ENCODE peak calls at places on chromosomes 6 and 20, in seven cellular contexts. J is NCI-H748 treated with DMSO at 0.1 percent for 48 hours; D is NCI-H774; K is lower leg skin; N is type B pancreatic cell; H is stimulated activated CD4-positive, alpha-beta T cell treated with anti-CD3 and anti-CD28 coated beads, Interleukin-1b, Interleukin-23, amount 100 ng/mL, for 48 hours; Z is nephron progenitor cell. U is an unnamed sample.

GRCh38 chr6:91713911-91714310 is 1127.0 kb upstream of the MAP3K7 start:
- DNase-seq in J (no peak), D (no peak), K (no peak), N (no peak), H (no peak), Z (no peak), U (no peak)

GRCh38 chr6:132004668-132005067 is 53.5 kb upstream of the CCN2 start:
- DNase-seq in J (no peak), D (no peak), K (no peak), N (no peak), H (no peak), Z (no peak), U (no peak)

GRCh38 chr6:75266716-75267291 is 17.8 kb downstream of the TMEM30A start:
- DNase-seq in J (peak), D (peak), K (no peak), N (no peak), H (no peak), Z (no peak), U (peak)

GRCh38 chr6:87375315-87375714 is 30.7 kb downstream of the C6orf163 start:
- DNase-seq in J (no peak), D (no peak), K (no peak), N (no peak), H (no peak), Z (no peak), U (no peak)

GRCh38 chr6:25295651-25296050 is 16.5 kb downstream of the CARMIL1 start:
- DNase-seq in J (no peak), D (no peak), K (no peak), N (no peak), H (no peak), Z (no peak), U (no peak)

GRCh38 chr6:152471459-152472070 is 165.6 kb downstream of the SYNE1 start:
- DNase-seq in J (no peak), D (no peak), K (no peak), N (no peak), H (no peak), Z (peak), U (no peak)

GRCh38 chr6:158640519-158640918 is 4.0 kb downstream of the DYNLT1 start:
- DNase-seq in J (no peak), D (no peak), K (no peak), N (peak), H (no peak), Z (no peak), U (no peak)

GRCh38 chr6:142400495-142400894 is 98.7 kb downstream of the ADGRG6 start:
- DNase-seq in J (no peak), D (no peak), K (no peak), N (no peak), H (no peak), Z (no peak), U (no peak)

GRCh38 chr6:44059359-44060342 is 67.6 kb downstream of the MRPL14 start:
- DNase-seq in J (no peak), D (no peak), K (no peak), N (no peak), H (no peak), Z (no peak), U (no peak)

GRCh38 chr6:159720708-159721107 is 6.6 kb upstream of the WTAP start:
- DNase-seq in J (peak), D (peak), K (no peak), N (no peak), H (no peak), Z (no peak), U (no peak)

GRCh38 chr6:43978473-43979360 is 148.5 kb downstream of the MRPL14 start:
- DNase-seq in J (no peak), D (no peak), K (no peak), N (peak), H (no peak), Z (no peak), U (no peak)

GRCh38 chr6:19812512-19813119 is 24.6 kb upstream of the ID4 start:
- DNase-seq in J (peak), D (no peak), K (no peak), N (no peak), H (no peak), Z (no peak), U (peak)

GRCh38 chr6:93419304-93420162 is at the start of gene EPHA7:
- DNase-seq in J (peak), D (peak), K (peak), N (peak), H (peak), Z (peak), U (peak)

GRCh38 chr20:50309280-50309763 is 118.7 kb downstream of the CEBPB start:
- DNase-seq in J (no peak), D (no peak), K (no peak), N (no peak), H (no peak), Z (no peak), U (no peak)

GRCh38 chr20:32562495-32562911 is 22.6 kb downstream of the NOL4L start:
- DNase-seq in J (no peak), D (no peak), K (no peak), N (no peak), H (no peak), Z (no peak), U (no peak)

GRCh38 chr6:113862112-113862511 is 5.0 kb downstream of the MARCKS start:
- DNase-seq in J (peak), D (no peak), K (no peak), N (no peak), H (no peak), Z (no peak), U (no peak)

GRCh38 chr6:129321303-129321702 is 388.7 kb downstream of the ARHGAP18 start:
- DNase-seq in J (no peak), D (no peak), K (no peak), N (no peak), H (no peak), Z (no peak), U (no peak)

GRCh38 chr6:156634048-156634447 is 143.1 kb upstream of the ARID1B start:
- DNase-seq in J (no peak), D (no peak), K (no peak), N (no peak), H (no peak), Z (no peak), U (no peak)

GRCh38 chr6:18154507-18155272 is at the start of gene TPMT:
- DNase-seq in J (peak), D (peak), K (no peak), N (peak), H (no peak), Z (peak), U (peak)

GRCh38 chr20:39829255-39829654 is 859.8 kb downstream of the MAFB start:
- DNase-seq in J (no peak), D (no peak), K (no peak), N (no peak), H (no peak), Z (peak), U (no peak)

U was measured in NCI-H510A treated with DMSO at 0.1 percent for 48 hours.